ENCODE peak calls at places on chromosomes 16 and 17, in seven cellular contexts. W is stimulated activated CD8-positive, alpha-beta memory T cell treated with anti-CD3 and anti-CD28 coated beads, Interleukin-12 subunit alpha, Interleukin-12 subunit beta, amount 100 ng/mL, for 1 hour; R is M059J; U is transverse colon; Q is stimulated activated CD4-positive, alpha-beta T cell treated with anti-CD3 and anti-CD28 coated beads, Interleukin-4, amount 100 ng/mL, for 24 hours; L is anterior cingulate cortex; K is fibroblast of the aortic adventitia. N is an unnamed sample.

GRCh38 chr17:28443901-28444638 is 29.4 kb upstream of the SLC13A2 start:
- DNase-seq in W (no peak), R (no peak), U (peak), Q (no peak), L (no peak), K (no peak), N (no peak)

GRCh38 chr17:80018917-80019651 is 16.6 kb downstream of the TBC1D16 start:
- DNase-seq in W (no peak), R (no peak), U (no peak), Q (no peak), L (no peak), K (no peak), N (no peak)

GRCh38 chr17:65099941-65100315 is 37.2 kb upstream of the RGS9 start:
- DNase-seq in W (peak), R (peak), U (peak), Q (peak), L (no peak), K (peak), N (peak)

GRCh38 chr16:46743232-46743719 is 4.9 kb downstream of the MYLK3 start:
- DNase-seq in W (no peak), R (peak), U (no peak), Q (no peak), L (no peak), K (peak), N (no peak)

GRCh38 chr16:4701791-4702465 is 8.6 kb downstream of the NUDT16L1 start:
- DNase-seq in W (no peak), R (no peak), U (no peak), Q (no peak), L (no peak), K (no peak), N (no peak)

GRCh38 chr16:13332713-13333255 is 431.4 kb downstream of the SHISA9 start:
- DNase-seq in W (no peak), R (no peak), U (no peak), Q (no peak), L (no peak), K (no peak), N (no peak)

GRCh38 chr17:57264776-57265175 is 8.5 kb downstream of the MSI2 start:
- DNase-seq in W (no peak), R (peak), U (no peak), Q (no peak), L (no peak), K (no peak), N (no peak)

GRCh38 chr16:73735018-73735417 is 561.6 kb upstream of the PSMD7 start:
- DNase-seq in W (no peak), R (peak), U (no peak), Q (no peak), L (no peak), K (peak), N (no peak)

GRCh38 chr16:8299635-8300034 is 290.7 kb downstream of the TMEM114 start:
- DNase-seq in W (no peak), R (no peak), U (no peak), Q (no peak), L (no peak), K (no peak), N (no peak)

GRCh38 chr16:53126390-53126789 is 71.6 kb downstream of the CHD9 start:
- DNase-seq in W (no peak), R (no peak), U (no peak), Q (no peak), L (no peak), K (no peak), N (no peak)

GRCh38 chr17:42027961-42028790 is 8.3 kb downstream of the NKIRAS2 start:
- DNase-seq in W (no peak), R (no peak), U (no peak), Q (no peak), L (no peak), K (no peak), N (no peak)

GRCh38 chr17:31444026-31444425 is 52.6 kb downstream of the RAB11FIP4 start:
- DNase-seq in W (no peak), R (no peak), U (no peak), Q (no peak), L (no peak), K (peak), N (no peak)

GRCh38 chr17:49963626-49964538 is 5.1 kb upstream of the DLX4 start:
- DNase-seq in W (no peak), R (peak), U (no peak), Q (no peak), L (no peak), K (no peak), N (no peak)

GRCh38 chr17:31310260-31310659 is 3.6 kb downstream of the EVI2B start:
- DNase-seq in W (peak), R (no peak), U (no peak), Q (peak), L (no peak), K (no peak), N (peak)

GRCh38 chr17:48915459-48916282 is 7.5 kb downstream of the UBE2Z start:
- DNase-seq in W (no peak), R (peak), U (peak), Q (peak), L (no peak), K (peak), N (peak)